ENCODE peak calls at places on chromosomes 4 and X, in four cellular contexts. R, J, M and T are unnamed samples.

GRCh38 chr4:147194107-147194506 is 248.4 kb upstream of the TTC29 start:
- DNase-seq in R (no peak), J (no peak), M (no peak), T (no peak)

GRCh38 chr4:82989567-82990429 is 20.8 kb downstream of the LIN54 start:
- DNase-seq in R (peak; percentile 27), M (peak; percentile 41), J (no peak), T (no peak)

GRCh38 chrX:45011131-45011530 is 138.1 kb downstream of the KDM6A start:
- DNase-seq in M (no peak), R (no peak), J (no peak), T (no peak)

GRCh38 chr4:170388255-170388654 is 298.5 kb upstream of the AADAT start:
- DNase-seq in M (no peak), R (no peak), J (no peak), T (no peak)

GRCh38 chr4:107279729-107280128 is 243.6 kb upstream of the DKK2 start:
- DNase-seq in M (no peak), R (peak; percentile 23), J (no peak), T (no peak)

GRCh38 chr4:87497141-87497540 is 32.0 kb downstream of the SPARCL1 start:
- DNase-seq in M (no peak), R (no peak), J (peak; percentile 45), T (peak; percentile 58)

GRCh38 chr4:3186609-3187008 is 62.4 kb upstream of the MSANTD1 start:
- DNase-seq in R (no peak), J (no peak), M (no peak), T (no peak)

GRCh38 chr4:4788573-4788972 is 70.9 kb upstream of the MSX1 start:
- DNase-seq in M (no peak), R (no peak), J (no peak), T (no peak)

GRCh38 chr4:116321471-116321870 is 763.9 kb downstream of the TRAM1L1 start:
- DNase-seq in M (no peak), J (no peak), R (no peak), T (no peak)

GRCh38 chr4:6107886-6108285 is 89.7 kb upstream of the C4orf50 start:
- DNase-seq in M (no peak), J (no peak), R (no peak), T (no peak)

DNA sequence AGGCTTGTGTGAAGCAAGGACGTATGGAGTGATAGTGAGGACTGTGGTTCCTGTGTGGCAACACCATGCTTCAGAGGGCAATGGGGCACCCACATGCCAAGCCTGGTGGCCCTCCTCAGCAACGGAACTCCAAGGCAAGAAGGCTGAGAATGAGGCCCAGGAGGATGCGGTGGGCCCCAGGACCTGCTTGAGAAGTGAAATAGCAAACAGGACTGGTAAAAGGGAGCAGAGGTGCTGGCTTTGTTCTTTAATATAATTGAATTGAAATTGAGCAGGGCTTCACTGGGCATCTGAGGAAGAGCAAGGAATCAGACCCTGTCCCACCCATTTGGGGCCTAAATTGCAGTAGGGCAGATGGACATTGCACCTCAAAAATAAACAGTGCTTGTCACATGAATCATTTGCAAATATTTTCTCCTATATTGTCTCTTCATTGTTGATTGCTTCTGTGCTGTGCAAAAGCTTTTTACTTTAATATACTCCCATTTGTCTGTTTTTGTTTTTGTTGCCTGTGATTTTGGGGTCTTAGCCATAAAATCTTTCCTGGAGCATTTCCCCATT is 2.3 kb downstream of the TMEM187 start:
- DNase-seq in R (peak; percentile 67), M (no peak), J (no peak), T (no peak)
- TF ChIP-seq NR2C2 in R (no peak), M (no peak), J (no peak), T (no peak)

GRCh38 chr4:100738388-100739165 is 220.8 kb upstream of the EMCN start:
- DNase-seq in M (no peak), R (no peak), J (no peak), T (no peak)

GRCh38 chr4:100742045-100742444 is 224.2 kb upstream of the EMCN start:
- DNase-seq in M (no peak), J (peak; percentile 1), R (peak; percentile 4), T (no peak)

GRCh38 chr4:100736651-100737450 is 219.0 kb upstream of the EMCN start:
- DNase-seq in J (no peak), R (no peak), M (no peak), T (no peak)
- TF ChIP-seq ETV6 in J (no peak), R (no peak), M (no peak), T (no peak)

GRCh38 chr4:186104114-186104894 is at the start of gene FAM149A:
- DNase-seq in J (no peak), R (no peak), M (no peak), T (peak; percentile 68)
- TF ChIP-seq NR2C2 in J (no peak), R (no peak), M (no peak), T (no peak)

GRCh38 chrX:101206471-101206870 is 13.1 kb upstream of the DRP2 start:
- DNase-seq in J (peak; percentile 35), M (no peak), R (peak; percentile 16), T (no peak)
- TF ChIP-seq ETV6 in J (no peak), M (no peak), R (no peak), T (no peak)

GRCh38 chr4:80186666-80187065 is 10.6 kb upstream of the PRDM8 start:
- DNase-seq in M (no peak), J (no peak), R (no peak), T (no peak)
- TF ChIP-seq NR2C2 in M (no peak), J (no peak), R (no peak), T (no peak)